ENCODE peak calls at places on chromosome 1, in five cellular contexts. F, W, O, A and M are unnamed samples.

GRCh38 chr1:100941580-100942216 is 45.8 kb downstream of the SLC30A7 start:
- DNase-seq in F (no peak), O (no peak), A (no peak), W (no peak), M (no peak)

GRCh38 chr1:37998089-37998808 is 7.1 kb downstream of the FHL3 start:
- DNase-seq in O (no peak), W (no peak), F (no peak), A (no peak), M (no peak)

GRCh38 chr1:172885976-172886375 is 164.8 kb downstream of the TNFSF18 start:
- DNase-seq in A (no peak), O (no peak), W (peak; percentile 77), F (no peak), M (no peak)

GRCh38 chr1:64766385-64766784 is 21.5 kb downstream of the RAVER2 start:
- DNase-seq in A (no peak), W (no peak), O (no peak), F (no peak), M (no peak)

GRCh38 chr1:83882906-83883305 is 116.0 kb downstream of the TTLL7 start:
- DNase-seq in O (peak; percentile 75), F (no peak), A (no peak), W (peak; percentile 63), M (no peak)

GRCh38 chr1:43348343-43348808 is 10.4 kb upstream of the CDC20 start:
- DNase-seq in F (no peak), A (no peak), O (no peak), W (peak; percentile 46), M (no peak)

GRCh38 chr1:41673806-41674205 is 189.3 kb upstream of the EDN2 start:
- DNase-seq in O (peak; percentile 8), F (no peak), A (peak; percentile 45), W (no peak), M (no peak)

GRCh38 chr1:246828818-246829217 is 102.9 kb downstream of the AHCTF1 start:
- DNase-seq in A (no peak), W (peak; percentile 23), F (no peak), O (no peak), M (no peak)

GRCh38 chr1:180632326-180633088 is 685 bp downstream of the XPR1 start:
- DNase-seq in A (peak; percentile 33), F (peak; percentile 50), W (peak; percentile 72), O (no peak), M (peak; percentile 26)

GRCh38 chr1:204262506-204263239 is 48.9 kb upstream of the GOLT1A start:
- DNase-seq in A (no peak), W (no peak), F (no peak), O (no peak), M (no peak)